ENCODE peak calls at places on chromosomes 6 and 20, in nine cellular contexts. One of them, this sample, is unnamed.

GRCh38 chr20:50215101-50215500 is 24.5 kb downstream of the CEBPB start:
- DNase-seq in ovary: no peak
- DNase-seq in right lobe of liver: no peak
- DNase-seq in A549: no peak
- DNase-seq in HepG2: no peak
- DNase-seq in Peyer's patch: peak; percentile 26
- DNase-seq in IMR-90: peak; percentile 58
- DNase-seq in spleen: no peak
- DNase-seq in HCT116: no peak
- DNase-seq in this sample: no peak

GRCh38 chr6:110628330-110628729 is 151.9 kb upstream of the SLC22A16 start:
- DNase-seq in spleen: no peak
- DNase-seq in A549: no peak
- DNase-seq in ovary: no peak
- DNase-seq in IMR-90: peak; percentile 91
- DNase-seq in right lobe of liver: no peak
- DNase-seq in HCT116: no peak
- DNase-seq in HepG2: no peak
- DNase-seq in Peyer's patch: no peak
- DNase-seq in this sample: peak; percentile 11

GRCh38 chr20:32763202-32763999 is 1.2 kb downstream of the DNMT3B start:
- DNase-seq in HCT116: no peak
- DNase-seq in right lobe of liver: no peak
- DNase-seq in IMR-90: no peak
- DNase-seq in A549: no peak
- DNase-seq in HepG2: no peak
- DNase-seq in spleen: peak; percentile 80
- DNase-seq in ovary: no peak
- DNase-seq in Peyer's patch: no peak
- DNase-seq in this sample: no peak

GRCh38 chr6:76834399-76834798 is 628.9 kb downstream of the HTR1B start:
- DNase-seq in IMR-90: no peak
- DNase-seq in A549: no peak
- DNase-seq in Peyer's patch: no peak
- DNase-seq in HepG2: no peak
- DNase-seq in HCT116: no peak
- DNase-seq in right lobe of liver: no peak
- DNase-seq in spleen: no peak
- DNase-seq in ovary: no peak
- DNase-seq in this sample: no peak

GRCh38 chr6:164370773-164371172 is 938.6 kb downstream of the C6orf118 start:
- DNase-seq in HCT116: no peak
- DNase-seq in spleen: no peak
- DNase-seq in IMR-90: no peak
- DNase-seq in right lobe of liver: no peak
- DNase-seq in A549: no peak
- DNase-seq in ovary: no peak
- DNase-seq in Peyer's patch: no peak
- DNase-seq in HepG2: no peak
- DNase-seq in this sample: no peak

GRCh38 chr6:154403803-154404202 is 47.2 kb upstream of the IPCEF1 start:
- DNase-seq in right lobe of liver: no peak
- DNase-seq in IMR-90: peak; percentile 82
- DNase-seq in HepG2: no peak
- DNase-seq in HCT116: no peak
- DNase-seq in spleen: no peak
- DNase-seq in A549: no peak
- DNase-seq in ovary: peak; percentile 32
- DNase-seq in Peyer's patch: no peak
- DNase-seq in this sample: peak; percentile 30

GRCh38 chr20:21862958-21863357 is 157.5 kb downstream of the PAX1 start:
- DNase-seq in ovary: no peak
- DNase-seq in spleen: no peak
- DNase-seq in HCT116: no peak
- DNase-seq in Peyer's patch: no peak
- DNase-seq in IMR-90: no peak
- DNase-seq in right lobe of liver: no peak
- DNase-seq in HepG2: no peak
- DNase-seq in A549: no peak
- DNase-seq in this sample: no peak

GRCh38 chr20:56986931-56987720 is 279.3 kb downstream of the BMP7 start:
- DNase-seq in right lobe of liver: no peak
- DNase-seq in HepG2: no peak
- DNase-seq in A549: no peak
- DNase-seq in IMR-90: no peak
- DNase-seq in spleen: no peak
- DNase-seq in ovary: no peak
- DNase-seq in HCT116: no peak
- DNase-seq in Peyer's patch: no peak
- DNase-seq in this sample: no peak

GRCh38 chr6:138267971-138268895 is 49.9 kb upstream of the PBOV1 start:
- DNase-seq in HepG2: peak; percentile 24
- DNase-seq in ovary: no peak
- DNase-seq in right lobe of liver: peak; percentile 76
- DNase-seq in A549: no peak
- DNase-seq in HCT116: no peak
- DNase-seq in IMR-90: no peak
- DNase-seq in spleen: no peak
- DNase-seq in Peyer's patch: no peak
- DNase-seq in this sample: no peak

GRCh38 chr6:138263963-138264362 is 45.7 kb upstream of the PBOV1 start:
- DNase-seq in A549: no peak
- DNase-seq in HepG2: no peak
- DNase-seq in HCT116: no peak
- DNase-seq in ovary: no peak
- DNase-seq in Peyer's patch: no peak
- DNase-seq in IMR-90: no peak
- DNase-seq in spleen: no peak
- DNase-seq in right lobe of liver: no peak
- DNase-seq in this sample: no peak

GRCh38 chr6:138266095-138266494 is 47.8 kb upstream of the PBOV1 start:
- DNase-seq in ovary: no peak
- DNase-seq in spleen: no peak
- DNase-seq in HCT116: no peak
- DNase-seq in Peyer's patch: no peak
- DNase-seq in HepG2: no peak
- DNase-seq in right lobe of liver: no peak
- DNase-seq in IMR-90: no peak
- DNase-seq in A549: no peak
- DNase-seq in this sample: no peak

GRCh38 chr6:138258991-138259390 is 40.7 kb upstream of the PBOV1 start:
- DNase-seq in A549: no peak
- DNase-seq in IMR-90: no peak
- DNase-seq in HCT116: no peak
- DNase-seq in Peyer's patch: no peak
- DNase-seq in HepG2: peak; percentile 77
- DNase-seq in right lobe of liver: no peak
- DNase-seq in spleen: no peak
- DNase-seq in ovary: no peak
- DNase-seq in this sample: no peak

GRCh38 chr6:138264372-138264880 is 46.1 kb upstream of the PBOV1 start:
- DNase-seq in right lobe of liver: no peak
- DNase-seq in HCT116: no peak
- DNase-seq in A549: no peak
- DNase-seq in IMR-90: no peak
- DNase-seq in spleen: no peak
- DNase-seq in Peyer's patch: no peak
- DNase-seq in HepG2: peak; percentile 15
- DNase-seq in ovary: no peak
- DNase-seq in this sample: no peak
- TF ChIP-seq POLR2A in right lobe of liver: no peak
- TF ChIP-seq POLR2A in HCT116: no peak
- TF ChIP-seq POLR2A in A549: no peak
- TF ChIP-seq POLR2A in IMR-90: no peak
- TF ChIP-seq POLR2A in spleen: no peak
- TF ChIP-seq POLR2A in Peyer's patch: no peak
- TF ChIP-seq POLR2A in HepG2: no peak
- TF ChIP-seq POLR2A in ovary: no peak
- TF ChIP-seq POLR2A in this sample: no peak

GRCh38 chr6:21769973-21770372 is 176.4 kb downstream of the SOX4 start:
- DNase-seq in spleen: no peak
- DNase-seq in A549: no peak
- DNase-seq in ovary: no peak
- DNase-seq in IMR-90: peak; percentile 59
- DNase-seq in right lobe of liver: no peak
- DNase-seq in Peyer's patch: no peak
- DNase-seq in HCT116: no peak
- DNase-seq in HepG2: no peak
- DNase-seq in this sample: no peak

GRCh38 chr6:21773199-21773974 is 179.8 kb downstream of the SOX4 start:
- DNase-seq in right lobe of liver: no peak
- DNase-seq in spleen: no peak
- DNase-seq in HepG2: no peak
- DNase-seq in Peyer's patch: no peak
- DNase-seq in A549: no peak
- DNase-seq in ovary: no peak
- DNase-seq in IMR-90: no peak
- DNase-seq in HCT116: no peak
- DNase-seq in this sample: no peak

GRCh38 chr6:21769405-21769851 is 175.9 kb downstream of the SOX4 start:
- DNase-seq in HCT116: no peak
- DNase-seq in IMR-90: peak; percentile 98
- DNase-seq in ovary: peak; percentile 34
- DNase-seq in spleen: no peak
- DNase-seq in Peyer's patch: no peak
- DNase-seq in HepG2: no peak
- DNase-seq in right lobe of liver: no peak
- DNase-seq in A549: no peak
- DNase-seq in this sample: peak; percentile 30

GRCh38 chr6:21772467-21772866 is 178.9 kb downstream of the SOX4 start:
- DNase-seq in HCT116: no peak
- DNase-seq in right lobe of liver: no peak
- DNase-seq in ovary: no peak
- DNase-seq in A549: no peak
- DNase-seq in spleen: no peak
- DNase-seq in HepG2: no peak
- DNase-seq in IMR-90: no peak
- DNase-seq in Peyer's patch: no peak
- DNase-seq in this sample: no peak

GRCh38 chr6:21771626-21772320 is 178.2 kb downstream of the SOX4 start:
- DNase-seq in right lobe of liver: no peak
- DNase-seq in IMR-90: no peak
- DNase-seq in ovary: no peak
- DNase-seq in HepG2: no peak
- DNase-seq in Peyer's patch: no peak
- DNase-seq in A549: no peak
- DNase-seq in HCT116: no peak
- DNase-seq in spleen: no peak
- DNase-seq in this sample: no peak
- TF ChIP-seq POLR2A in right lobe of liver: no peak
- TF ChIP-seq POLR2A in IMR-90: no peak
- TF ChIP-seq POLR2A in ovary: no peak
- TF ChIP-seq POLR2A in HepG2: no peak
- TF ChIP-seq POLR2A in Peyer's patch: no peak
- TF ChIP-seq POLR2A in A549: no peak
- TF ChIP-seq POLR2A in HCT116: no peak
- TF ChIP-seq POLR2A in spleen: no peak
- TF ChIP-seq POLR2A in this sample: no peak

GRCh38 chr6:26055670-26056582 is 31.3 kb upstream of the HFE start:
- DNase-seq in HCT116: peak; percentile 84
- DNase-seq in right lobe of liver: peak; percentile 93
- DNase-seq in A549: peak; percentile 87
- DNase-seq in Peyer's patch: peak; percentile 94
- DNase-seq in spleen: peak; percentile 98
- DNase-seq in ovary: peak; percentile 93
- DNase-seq in HepG2: peak; percentile 92
- DNase-seq in IMR-90: peak; percentile 85
- DNase-seq in this sample: peak; percentile 75

GRCh38 chr6:26054659-26054936 is 32.6 kb upstream of the HFE start:
- DNase-seq in HCT116: no peak
- DNase-seq in IMR-90: no peak
- DNase-seq in A549: no peak
- DNase-seq in HepG2: no peak
- DNase-seq in ovary: no peak
- DNase-seq in Peyer's patch: no peak
- DNase-seq in spleen: no peak
- DNase-seq in right lobe of liver: no peak
- DNase-seq in this sample: no peak

GRCh38 chr6:26053929-26054658 is 33.1 kb upstream of the HFE start:
- DNase-seq in IMR-90: peak; percentile 16
- DNase-seq in right lobe of liver: no peak
- DNase-seq in HepG2: no peak
- DNase-seq in Peyer's patch: no peak
- DNase-seq in HCT116: no peak
- DNase-seq in A549: no peak
- DNase-seq in spleen: no peak
- DNase-seq in ovary: no peak
- DNase-seq in this sample: no peak

GRCh38 chr6:26056583-26057350 is 30.5 kb upstream of the HFE start:
- DNase-seq in HepG2: peak; percentile 56
- DNase-seq in ovary: peak; percentile 45
- DNase-seq in HCT116: no peak
- DNase-seq in spleen: no peak
- DNase-seq in A549: peak; percentile 55
- DNase-seq in right lobe of liver: no peak
- DNase-seq in Peyer's patch: peak; percentile 57
- DNase-seq in IMR-90: peak; percentile 11
- DNase-seq in this sample: no peak

DNA sequence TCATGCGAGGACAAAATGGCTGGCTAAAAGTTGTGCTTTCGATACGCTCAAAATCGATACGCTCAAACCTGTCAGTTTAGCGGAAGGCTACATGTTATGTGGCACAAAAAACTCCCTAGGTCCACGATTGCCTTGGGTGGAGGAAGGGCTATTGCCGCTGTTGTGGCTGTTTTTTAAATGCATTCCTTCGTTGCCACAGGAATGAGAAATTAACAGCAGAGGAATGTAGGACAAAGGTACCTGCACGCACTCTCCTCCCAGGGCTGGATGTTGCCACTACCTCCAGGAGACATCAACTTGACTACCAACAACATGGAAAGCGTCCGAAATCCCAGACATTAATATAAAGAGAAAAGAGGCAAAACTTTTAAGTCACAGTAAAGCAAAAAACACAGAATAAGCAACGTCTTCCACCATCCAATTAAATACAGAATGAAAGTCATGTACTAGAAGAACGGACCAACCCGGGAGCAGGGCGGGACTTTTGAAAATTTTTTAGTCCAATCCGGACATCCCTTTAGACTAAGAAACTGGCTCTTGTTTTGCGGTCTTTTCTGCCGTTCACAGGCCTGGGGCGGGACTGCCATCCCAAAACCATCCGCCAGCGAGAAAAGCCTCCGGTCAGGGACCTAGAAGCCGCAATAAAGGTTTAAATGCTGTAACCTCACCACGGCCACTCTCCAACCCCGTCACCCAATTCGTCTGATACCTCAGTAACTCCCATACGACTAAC is 32.1 kb upstream of the HFE start:
- DNase-seq in Peyer's patch: peak; percentile 81
- DNase-seq in ovary: peak; percentile 85
- DNase-seq in spleen: peak; percentile 93
- DNase-seq in HCT116: peak; percentile 98
- DNase-seq in A549: peak; percentile 70
- DNase-seq in IMR-90: peak; percentile 96
- DNase-seq in right lobe of liver: peak; percentile 92
- DNase-seq in HepG2: peak; percentile 97
- DNase-seq in this sample: no peak
- TF ChIP-seq POLR2A in Peyer's patch: peak; percentile 30
- TF ChIP-seq POLR2A in ovary: peak; percentile 55
- TF ChIP-seq POLR2A in spleen: peak; percentile 70
- TF ChIP-seq POLR2A in HCT116: no peak
- TF ChIP-seq POLR2A in A549: peak; percentile 66
- TF ChIP-seq POLR2A in IMR-90: peak; percentile 92
- TF ChIP-seq POLR2A in right lobe of liver: peak; percentile 58
- TF ChIP-seq POLR2A in HepG2: peak; percentile 98
- TF ChIP-seq POLR2A in this sample: peak; percentile 81

DNA sequence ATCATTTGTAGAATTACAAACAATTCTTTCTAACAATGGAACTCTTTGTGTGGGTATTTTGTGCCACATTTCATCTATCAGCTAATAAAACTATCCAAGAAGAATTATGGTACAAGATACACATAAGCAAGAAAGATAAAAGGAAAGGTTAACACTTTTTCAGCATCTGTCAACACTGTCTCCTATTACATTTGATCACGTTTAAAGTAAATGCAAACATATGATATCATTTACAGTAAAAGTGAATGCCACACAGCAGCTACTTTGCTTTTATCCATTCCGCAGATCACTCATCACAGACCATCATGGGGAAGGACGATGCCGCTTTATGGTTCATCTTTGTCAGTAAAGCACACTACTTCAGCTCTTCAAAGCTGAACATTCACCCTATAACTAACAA is 456.4 kb upstream of the MANEA start:
- DNase-seq in IMR-90: no peak
- DNase-seq in HCT116: no peak
- DNase-seq in ovary: no peak
- DNase-seq in A549: no peak
- DNase-seq in Peyer's patch: no peak
- DNase-seq in HepG2: no peak
- DNase-seq in spleen: no peak
- DNase-seq in right lobe of liver: no peak
- DNase-seq in this sample: no peak
- TF ChIP-seq POLR2A in IMR-90: no peak
- TF ChIP-seq POLR2A in HCT116: no peak
- TF ChIP-seq POLR2A in ovary: no peak
- TF ChIP-seq POLR2A in A549: no peak
- TF ChIP-seq POLR2A in Peyer's patch: no peak
- TF ChIP-seq POLR2A in HepG2: no peak
- TF ChIP-seq POLR2A in spleen: no peak
- TF ChIP-seq POLR2A in right lobe of liver: no peak
- TF ChIP-seq POLR2A in this sample: no peak